ENCODE peak calls at places on chromosomes 12 and 14, in four cellular contexts. R is suprapubic skin, T is endothelial cell of umbilical vein, G is transverse colon. V is an unnamed sample. For H3K4me1, the result is how much of the 10 kb centered on the place peaks cover.

GRCh38 chr14:72663076-72663487 is 230.8 kb downstream of the DPF3 start:
- DNase-seq in G (no peak), T (no peak), R (no peak), V (no peak)

GRCh38 chr12:133227281-133227852 is 8.3 kb downstream of the ANHX start:
- DNase-seq in T (no peak), R (no peak), G (no peak), V (no peak)

GRCh38 chr14:104104006-104104901 is 18.8 kb downstream of the ASPG start:
- DNase-seq in T (no peak), R (peak), G (peak), V (no peak)

GRCh38 chr12:1927751-1928351 is 9.4 kb upstream of the CACNA2D4 start:
- DNase-seq in R (no peak), T (no peak), G (no peak), V (no peak)

GRCh38 chr14:73728106-73729014 is 14.2 kb upstream of the PNMA1 start:
- DNase-seq in G (peak), R (peak), T (peak), V (peak)

GRCh38 chr12:106425061-106425706 is 67.6 kb downstream of the POLR3B start:
- DNase-seq in R (no peak), G (no peak), T (no peak), V (no peak)

GRCh38 chr14:20986811-20987210 is 3.0 kb upstream of the METTL17 start:
- DNase-seq in T (peak), G (no peak), R (no peak), V (no peak)

GRCh38 chr12:84329933-84330332 is 582.7 kb downstream of the SLC6A15 start:
- DNase-seq in G (no peak), T (no peak), R (no peak), V (no peak)

GRCh38 chr12:125143491-125143890 is 78.3 kb downstream of the AACS start:
- DNase-seq in R (no peak), G (peak), T (peak), V (peak)

GRCh38 chr14:55572578-55572977 is 7.4 kb upstream of the KTN1 start:
- DNase-seq in G (no peak), T (peak), R (no peak), V (no peak)

GRCh38 chr14:102516531-102517411 is 7.2 kb upstream of the ANKRD9 start:
- DNase-seq in R (peak), G (peak), T (peak), V (no peak)

GRCh38 chr12:3122841-3123678 is 45.9 kb downstream of the TSPAN9 start:
- DNase-seq in R (peak), G (no peak), T (peak), V (no peak)

GRCh38 chr14:96536807-96537206 is 34.6 kb downstream of the PAPOLA start:
- DNase-seq in R (no peak), T (no peak), G (no peak), V (no peak)

GRCh38 chr12:54240129-54240528 is 39.8 kb downstream of the CBX5 start:
- DNase-seq in R (no peak), T (no peak), G (no peak), V (no peak)

GRCh38 chr12:100174506-100174905 is 26.1 kb upstream of the ACTR6 start:
- DNase-seq in G (no peak), R (no peak), T (no peak), V (no peak)

GRCh38 chr12:62190921-62191746 is 69.1 kb upstream of the USP15 start:
- DNase-seq in R (no peak), T (no peak), G (no peak), V (no peak)

GRCh38 chr12:122403115-122403770 is 19.2 kb downstream of the CLIP1 start:
- DNase-seq in T (no peak), G (no peak), R (peak), V (no peak)

GRCh38 chr12:2877959-2878732 is 1.1 kb downstream of the RHNO1 start:
- DNase-seq in R (no peak), G (no peak), T (peak), V (no peak)

GRCh38 chr14:84482256-84483071 is 1047.5 kb upstream of the FLRT2 start:
- DNase-seq in R (no peak), T (peak), G (no peak), V (no peak)

GRCh38 chr12:25202139-25202538 is 7.1 kb downstream of the ETFRF1 start:
- DNase-seq in T (no peak), G (no peak), R (no peak), V (no peak)

GRCh38 chr12:10130042-10130441 is at the start of gene CLEC7A:
- DNase-seq in T (peak), R (no peak), G (no peak), V (no peak)

GRCh38 chr12:101299346-101299745 is 19.4 kb downstream of the UTP20 start:
- DNase-seq in R (no peak), T (no peak), G (no peak), V (no peak)

GRCh38 chr12:15600223-15600935 is 188.8 kb downstream of the EPS8 start:
- DNase-seq in T (no peak), R (no peak), G (no peak), V (no peak)

GRCh38 chr12:132945806-132946506 is 10.2 kb downstream of the ZNF605 start:
- DNase-seq in G (no peak), T (no peak), R (no peak), V (no peak)

GRCh38 chr12:104623920-104624319 is 167.2 kb downstream of the CHST11 start:
- DNase-seq in R (no peak), T (no peak), G (no peak), V (no peak)

GRCh38 chr14:63493246-63493645 is 49.9 kb downstream of the PPP2R5E start:
- DNase-seq in T (no peak), R (no peak), G (no peak), V (no peak)

GRCh38 chr12:14410177-14410576 is 44.7 kb downstream of the ATF7IP start:
- DNase-seq in R (no peak), G (no peak), T (no peak), V (no peak)
- H3K4me1 ChIP-seq in R (under half), G (under half), T (under half), V (under half)

DNA sequence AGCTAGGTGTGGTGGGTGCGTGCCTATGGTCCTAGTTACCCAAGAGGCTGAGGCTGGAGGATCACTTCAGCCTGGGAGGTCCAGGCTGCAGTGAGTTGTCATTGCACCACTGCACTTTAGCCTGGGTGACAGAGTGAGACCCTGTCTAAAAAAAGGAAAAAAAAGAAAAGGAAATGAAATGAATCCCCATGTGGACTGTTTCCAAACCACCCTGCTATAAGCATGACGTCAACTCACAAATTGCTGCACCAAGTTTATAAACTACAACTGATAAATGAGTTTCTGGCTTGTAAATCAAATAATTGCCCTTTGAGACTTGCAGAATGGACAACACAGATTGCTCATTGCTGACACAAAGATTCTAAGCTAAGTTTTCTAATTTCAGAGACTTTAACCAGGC is 51.0 kb upstream of the STK38L start:
- DNase-seq in R (no peak), T (no peak), G (no peak), V (no peak)
- TF ChIP-seq POLR2AphosphoS5 in R (no peak), T (no peak), G (no peak), V (no peak)

GRCh38 chr12:47634127-47634526 is 71.7 kb downstream of the RPAP3 start:
- DNase-seq in G (no peak), T (no peak), R (no peak), V (no peak)

GRCh38 chr12:47636908-47637780 is 68.7 kb downstream of the RPAP3 start:
- DNase-seq in G (peak), T (no peak), R (no peak), V (no peak)
- TF ChIP-seq CTCF in G (peak), T (peak), R (peak), V (peak)

DNA sequence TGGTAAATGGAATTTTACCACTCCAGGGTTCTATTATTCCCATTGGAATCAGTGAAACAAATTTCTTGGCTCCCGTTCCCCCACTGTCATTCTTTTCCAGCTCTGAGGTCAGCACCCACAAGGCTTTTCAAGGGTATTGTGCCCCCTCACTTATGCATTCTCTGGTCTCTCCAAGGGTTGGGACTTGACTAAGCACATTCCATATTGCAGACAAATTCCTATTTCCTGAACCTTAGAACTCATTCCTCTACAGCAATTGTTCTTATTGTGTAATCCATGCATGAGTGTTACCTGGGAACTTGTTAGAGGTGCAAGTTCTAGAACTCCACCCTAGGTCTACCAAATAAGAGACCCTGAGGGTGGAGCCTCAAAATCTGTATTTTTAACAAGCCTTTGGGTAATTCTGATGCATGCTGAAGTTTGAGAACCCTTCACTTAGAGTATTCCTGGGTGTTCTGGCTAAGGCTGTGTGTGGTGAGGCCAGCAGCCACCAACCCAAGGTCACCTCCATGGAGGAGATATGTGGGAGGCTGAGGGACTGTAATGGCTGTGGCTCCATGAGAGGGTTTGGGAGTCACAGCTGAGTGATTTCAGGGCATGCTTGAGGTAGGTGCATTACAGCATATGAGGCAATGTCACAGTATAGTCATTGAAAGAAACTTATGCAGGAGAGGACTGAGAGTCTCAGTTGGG is 150.9 kb downstream of the TTC6 start:
- DNase-seq in T (no peak), G (no peak), R (no peak), V (no peak)
- H3K4me1 ChIP-seq in T (under half), G (under half), R (under half), V (under half)

DNA sequence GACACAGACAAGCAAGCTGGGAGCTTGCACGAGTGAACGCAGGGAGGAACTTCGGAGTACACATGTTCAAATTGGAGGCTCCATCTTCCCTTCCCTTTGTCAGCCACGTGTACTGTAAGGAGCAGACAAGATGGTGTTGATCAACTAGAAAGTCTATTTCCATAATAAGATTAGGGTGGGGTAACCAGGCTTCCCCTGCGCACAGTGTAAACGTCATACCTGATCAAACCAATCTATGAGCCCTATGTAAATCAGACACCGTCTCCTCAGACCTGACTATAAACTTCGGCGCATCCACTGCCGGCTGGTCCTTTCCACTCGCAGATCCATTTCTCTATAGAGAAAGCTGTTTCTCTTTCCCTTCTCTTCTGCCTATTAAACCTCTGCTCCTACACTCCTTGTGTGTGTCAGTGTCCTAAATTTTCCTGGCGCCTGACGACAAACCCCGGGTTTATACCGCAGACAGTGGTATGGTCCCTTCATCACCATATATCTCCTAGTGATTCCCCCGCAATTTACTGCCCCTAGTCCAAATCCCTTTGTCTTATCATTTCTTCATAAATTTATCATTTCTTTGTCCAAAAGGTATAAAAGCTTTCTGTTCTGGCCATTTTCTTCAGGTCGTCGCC is 7.5 kb upstream of the ETFBKMT start:
- DNase-seq in G (no peak), T (no peak), R (no peak), V (no peak)
- TF ChIP-seq POLR2AphosphoS5 in G (no peak), T (no peak), R (no peak), V (no peak)

GRCh38 chr12:57894577-57895292 is 46.6 kb upstream of the ATP23 start:
- DNase-seq in T (no peak), G (no peak), R (no peak), V (no peak)

GRCh38 chr12:57896437-57897201 is 44.7 kb upstream of the ATP23 start:
- DNase-seq in R (peak), T (peak), G (peak), V (peak)

GRCh38 chr12:57895337-57896138 is 45.8 kb upstream of the ATP23 start:
- DNase-seq in G (no peak), R (no peak), T (no peak), V (no peak)

GRCh38 chr12:57897296-57897974 is 43.9 kb upstream of the ATP23 start:
- DNase-seq in T (no peak), G (no peak), R (no peak), V (no peak)

DNA sequence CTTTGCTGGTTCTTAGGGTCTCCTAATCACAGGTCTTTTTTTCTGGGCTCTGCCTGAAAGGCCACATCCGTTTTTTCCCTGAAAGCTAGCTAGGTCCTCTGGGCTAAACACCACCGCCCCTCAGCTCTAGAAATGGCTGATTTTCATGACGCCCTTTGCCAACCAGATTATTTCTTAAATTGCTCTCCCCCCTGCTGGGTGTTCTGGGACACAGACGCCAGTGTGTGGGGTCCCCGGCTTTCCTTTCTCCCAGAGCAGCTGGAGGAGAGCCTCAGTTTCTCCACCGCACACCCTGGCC is 45.3 kb upstream of the ATP23 start:
- DNase-seq in T (no peak), G (no peak), R (no peak), V (no peak)
- TF ChIP-seq CTCF in T (no peak), G (peak), R (no peak), V (no peak)